ENCODE peak calls at places on chromosomes 3 and 15, in six cellular contexts. One of them, this sample, is unnamed.

GRCh38 chr15:101242160-101242998 is 9.5 kb downstream of the CHSY1 start:
- DNase-seq in Calu3: no peak
- DNase-seq in GM04504: peak; percentile 36
- DNase-seq in pons: peak; percentile 62
- DNase-seq in cardiac fibroblast: peak; percentile 75
- DNase-seq in ACHN: no peak
- DNase-seq in this sample: no peak

GRCh38 chr3:145182196-145182911 is 978.6 kb downstream of the PLOD2 start:
- DNase-seq in Calu3: no peak
- DNase-seq in GM04504: peak; percentile 19
- DNase-seq in pons: no peak
- DNase-seq in cardiac fibroblast: no peak
- DNase-seq in ACHN: no peak
- DNase-seq in this sample: no peak

GRCh38 chr3:16012086-16012485 is 162.4 kb upstream of the GALNT15 start:
- DNase-seq in Calu3: no peak
- DNase-seq in GM04504: peak; percentile 11
- DNase-seq in pons: no peak
- DNase-seq in cardiac fibroblast: no peak
- DNase-seq in ACHN: no peak
- DNase-seq in this sample: no peak

GRCh38 chr15:86004061-86004460 is 75.6 kb upstream of the AGBL1 start:
- DNase-seq in Calu3: no peak
- DNase-seq in GM04504: no peak
- DNase-seq in pons: no peak
- DNase-seq in cardiac fibroblast: no peak
- DNase-seq in ACHN: no peak
- DNase-seq in this sample: no peak

GRCh38 chr15:87604857-87605446 is 651.6 kb downstream of the NTRK3 start:
- DNase-seq in Calu3: no peak
- DNase-seq in GM04504: no peak
- DNase-seq in pons: peak; percentile 45
- DNase-seq in cardiac fibroblast: peak; percentile 46
- DNase-seq in ACHN: no peak
- DNase-seq in this sample: peak; percentile 22

GRCh38 chr3:192883512-192883911 is 34.1 kb downstream of the MB21D2 start:
- DNase-seq in Calu3: no peak
- DNase-seq in GM04504: no peak
- DNase-seq in pons: no peak
- DNase-seq in cardiac fibroblast: no peak
- DNase-seq in ACHN: no peak
- DNase-seq in this sample: no peak

GRCh38 chr3:162183440-162183839 is 686.8 kb downstream of the OTOL1 start:
- DNase-seq in Calu3: no peak
- DNase-seq in GM04504: no peak
- DNase-seq in pons: no peak
- DNase-seq in cardiac fibroblast: no peak
- DNase-seq in ACHN: no peak
- DNase-seq in this sample: no peak

GRCh38 chr15:25556136-25556535 is 117.3 kb upstream of the UBE3A start:
- DNase-seq in Calu3: no peak
- DNase-seq in GM04504: no peak
- DNase-seq in pons: no peak
- DNase-seq in cardiac fibroblast: no peak
- DNase-seq in ACHN: no peak
- DNase-seq in this sample: no peak

GRCh38 chr15:80744826-80745225 is 34.3 kb upstream of the CEMIP start:
- DNase-seq in Calu3: no peak
- DNase-seq in GM04504: peak; percentile 64
- DNase-seq in pons: no peak
- DNase-seq in cardiac fibroblast: peak; percentile 37
- DNase-seq in ACHN: no peak
- DNase-seq in this sample: no peak

GRCh38 chr3:100928638-100929428 is 64.4 kb downstream of the ABI3BP start:
- DNase-seq in Calu3: no peak
- DNase-seq in GM04504: peak; percentile 75
- DNase-seq in pons: no peak
- DNase-seq in cardiac fibroblast: peak; percentile 90
- DNase-seq in ACHN: no peak
- DNase-seq in this sample: no peak